ENCODE peak calls at places on chromosomes 16 and 17, in eight cellular contexts. One of them, this sample, is unnamed.

GRCh38 chr16:85539629-85540291 is 73.4 kb upstream of the GSE1 start:
- DNase-seq in spleen: no peak
- DNase-seq in thoracic aorta: no peak
- DNase-seq in stomach: no peak
- DNase-seq in AG04449: no peak
- DNase-seq in tibial artery: no peak
- DNase-seq in GM20000: no peak
- DNase-seq in HepG2: peak
- DNase-seq in this sample: no peak

GRCh38 chr16:23318639-23319038 is 16.5 kb downstream of the SCNN1B start:
- DNase-seq in spleen: no peak
- DNase-seq in thoracic aorta: no peak
- DNase-seq in stomach: peak
- DNase-seq in AG04449: no peak
- DNase-seq in tibial artery: no peak
- DNase-seq in GM20000: no peak
- DNase-seq in HepG2: no peak
- DNase-seq in this sample: no peak

GRCh38 chr16:54444851-54445523 is 158.4 kb upstream of the IRX3 start:
- DNase-seq in spleen: no peak
- DNase-seq in thoracic aorta: no peak
- DNase-seq in stomach: no peak
- DNase-seq in AG04449: no peak
- DNase-seq in tibial artery: no peak
- DNase-seq in GM20000: no peak
- DNase-seq in HepG2: no peak
- DNase-seq in this sample: no peak

GRCh38 chr16:68005786-68006286 is 6.6 kb upstream of the DPEP2 start:
- DNase-seq in spleen: peak
- DNase-seq in thoracic aorta: no peak
- DNase-seq in stomach: peak
- DNase-seq in AG04449: no peak
- DNase-seq in tibial artery: peak
- DNase-seq in GM20000: no peak
- DNase-seq in HepG2: no peak
- DNase-seq in this sample: no peak

GRCh38 chr16:80161799-80162380 is 378.9 kb upstream of the DYNLRB2 start:
- DNase-seq in spleen: no peak
- DNase-seq in thoracic aorta: no peak
- DNase-seq in stomach: no peak
- DNase-seq in AG04449: no peak
- DNase-seq in tibial artery: no peak
- DNase-seq in GM20000: no peak
- DNase-seq in HepG2: no peak
- DNase-seq in this sample: no peak

GRCh38 chr17:41588126-41588810 is 1.6 kb upstream of the KRT14 start:
- DNase-seq in spleen: no peak
- DNase-seq in thoracic aorta: no peak
- DNase-seq in stomach: no peak
- DNase-seq in AG04449: no peak
- DNase-seq in tibial artery: no peak
- DNase-seq in GM20000: no peak
- DNase-seq in HepG2: no peak
- DNase-seq in this sample: no peak

GRCh38 chr17:79331492-79331891 is 256.9 kb downstream of the ENGASE start:
- DNase-seq in spleen: no peak
- DNase-seq in thoracic aorta: no peak
- DNase-seq in stomach: no peak
- DNase-seq in AG04449: no peak
- DNase-seq in tibial artery: no peak
- DNase-seq in GM20000: no peak
- DNase-seq in HepG2: no peak
- DNase-seq in this sample: no peak

GRCh38 chr16:4987250-4987579 is 29.1 kb downstream of the SEC14L5 start:
- DNase-seq in spleen: no peak
- DNase-seq in thoracic aorta: no peak
- DNase-seq in stomach: no peak
- DNase-seq in AG04449: no peak
- DNase-seq in tibial artery: no peak
- DNase-seq in GM20000: no peak
- DNase-seq in HepG2: no peak
- DNase-seq in this sample: no peak

GRCh38 chr17:27566673-27567562 is 64.1 kb upstream of the LGALS9 start:
- DNase-seq in spleen: peak
- DNase-seq in thoracic aorta: no peak
- DNase-seq in stomach: no peak
- DNase-seq in AG04449: no peak
- DNase-seq in tibial artery: no peak
- DNase-seq in GM20000: no peak
- DNase-seq in HepG2: no peak
- DNase-seq in this sample: no peak

GRCh38 chr17:63932008-63932561 is at the start of gene CD79B:
- DNase-seq in spleen: peak
- DNase-seq in thoracic aorta: no peak
- DNase-seq in stomach: no peak
- DNase-seq in AG04449: no peak
- DNase-seq in tibial artery: no peak
- DNase-seq in GM20000: peak
- DNase-seq in HepG2: no peak
- DNase-seq in this sample: no peak

GRCh38 chr17:40224707-40225092 is 5.6 kb downstream of the WIPF2 start:
- DNase-seq in spleen: no peak
- DNase-seq in thoracic aorta: peak
- DNase-seq in stomach: peak
- DNase-seq in AG04449: no peak
- DNase-seq in tibial artery: peak
- DNase-seq in GM20000: no peak
- DNase-seq in HepG2: no peak
- DNase-seq in this sample: no peak

GRCh38 chr16:19907161-19907992 is 22.7 kb upstream of the GPRC5B start:
- DNase-seq in spleen: peak
- DNase-seq in thoracic aorta: no peak
- DNase-seq in stomach: peak
- DNase-seq in AG04449: no peak
- DNase-seq in tibial artery: peak
- DNase-seq in GM20000: peak
- DNase-seq in HepG2: peak
- DNase-seq in this sample: peak

GRCh38 chr16:27922433-27922832 is 141.1 kb downstream of the GSG1L start:
- DNase-seq in spleen: no peak
- DNase-seq in thoracic aorta: no peak
- DNase-seq in stomach: no peak
- DNase-seq in AG04449: no peak
- DNase-seq in tibial artery: no peak
- DNase-seq in GM20000: no peak
- DNase-seq in HepG2: no peak
- DNase-seq in this sample: no peak

GRCh38 chr17:82272495-82273326 is 789 bp downstream of the CSNK1D start:
- DNase-seq in spleen: peak
- DNase-seq in thoracic aorta: no peak
- DNase-seq in stomach: no peak
- DNase-seq in AG04449: no peak
- DNase-seq in tibial artery: peak
- DNase-seq in GM20000: peak
- DNase-seq in HepG2: no peak
- DNase-seq in this sample: peak

GRCh38 chr17:60463157-60463820 is 41.0 kb downstream of the CHCT1 start:
- DNase-seq in spleen: no peak
- DNase-seq in thoracic aorta: no peak
- DNase-seq in stomach: no peak
- DNase-seq in AG04449: no peak
- DNase-seq in tibial artery: no peak
- DNase-seq in GM20000: no peak
- DNase-seq in HepG2: no peak
- DNase-seq in this sample: no peak

GRCh38 chr17:60457148-60457547 is 34.9 kb downstream of the CHCT1 start:
- DNase-seq in spleen: no peak
- DNase-seq in thoracic aorta: no peak
- DNase-seq in stomach: no peak
- DNase-seq in AG04449: no peak
- DNase-seq in tibial artery: no peak
- DNase-seq in GM20000: no peak
- DNase-seq in HepG2: no peak
- DNase-seq in this sample: no peak

GRCh38 chr17:60464343-60464742 is 42.1 kb downstream of the CHCT1 start:
- DNase-seq in spleen: no peak
- DNase-seq in thoracic aorta: no peak
- DNase-seq in stomach: no peak
- DNase-seq in AG04449: no peak
- DNase-seq in tibial artery: no peak
- DNase-seq in GM20000: no peak
- DNase-seq in HepG2: no peak
- DNase-seq in this sample: no peak

DNA sequence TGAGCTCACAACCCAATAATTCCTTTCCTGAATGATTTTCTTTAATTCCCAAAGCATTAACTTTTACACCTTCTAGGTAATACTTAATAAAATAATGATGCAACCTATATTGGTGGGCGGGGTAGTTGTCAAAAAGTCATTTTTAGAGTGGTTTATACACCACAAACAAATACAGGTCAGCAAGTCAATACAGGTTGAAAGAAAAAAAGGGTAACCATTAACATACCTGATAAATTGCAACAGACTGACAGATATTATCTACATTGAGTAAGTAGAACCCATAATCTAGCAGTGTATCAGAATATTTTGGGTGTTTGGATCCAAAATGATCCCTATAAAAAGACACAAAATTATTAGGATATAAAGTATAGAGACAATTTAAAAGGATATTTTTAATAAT is 39.3 kb downstream of the CHCT1 start:
- DNase-seq in spleen: no peak
- DNase-seq in thoracic aorta: no peak
- DNase-seq in stomach: no peak
- DNase-seq in AG04449: no peak
- DNase-seq in tibial artery: no peak
- DNase-seq in GM20000: no peak
- DNase-seq in HepG2: no peak
- DNase-seq in this sample: no peak
- TF ChIP-seq CTCF in spleen: no peak
- TF ChIP-seq CTCF in thoracic aorta: no peak
- TF ChIP-seq CTCF in stomach: no peak
- TF ChIP-seq CTCF in AG04449: no peak
- TF ChIP-seq CTCF in tibial artery: no peak
- TF ChIP-seq CTCF in GM20000: no peak
- TF ChIP-seq CTCF in HepG2: no peak
- TF ChIP-seq CTCF in this sample: no peak

GRCh38 chr16:57999366-57999970 is 1.0 kb downstream of the ZNF319 start:
- DNase-seq in spleen: no peak
- DNase-seq in thoracic aorta: no peak
- DNase-seq in stomach: no peak
- DNase-seq in AG04449: no peak
- DNase-seq in tibial artery: no peak
- DNase-seq in GM20000: peak
- DNase-seq in HepG2: peak
- DNase-seq in this sample: peak
- TF ChIP-seq CTCF in spleen: no peak
- TF ChIP-seq CTCF in thoracic aorta: no peak
- TF ChIP-seq CTCF in stomach: no peak
- TF ChIP-seq CTCF in AG04449: no peak
- TF ChIP-seq CTCF in tibial artery: no peak
- TF ChIP-seq CTCF in GM20000: no peak
- TF ChIP-seq CTCF in HepG2: peak
- TF ChIP-seq CTCF in this sample: no peak

GRCh38 chr17:17985555-17985954 is 12.9 kb downstream of the DRC3 start:
- DNase-seq in spleen: no peak
- DNase-seq in thoracic aorta: no peak
- DNase-seq in stomach: no peak
- DNase-seq in AG04449: no peak
- DNase-seq in tibial artery: no peak
- DNase-seq in GM20000: no peak
- DNase-seq in HepG2: no peak
- DNase-seq in this sample: no peak
- TF ChIP-seq CTCF in spleen: no peak
- TF ChIP-seq CTCF in thoracic aorta: no peak
- TF ChIP-seq CTCF in stomach: no peak
- TF ChIP-seq CTCF in AG04449: peak
- TF ChIP-seq CTCF in tibial artery: no peak
- TF ChIP-seq CTCF in GM20000: peak
- TF ChIP-seq CTCF in HepG2: peak
- TF ChIP-seq CTCF in this sample: no peak

GRCh38 chr17:17028059-17028877 is 14.0 kb upstream of the MPRIP start:
- DNase-seq in spleen: no peak
- DNase-seq in thoracic aorta: no peak
- DNase-seq in stomach: peak
- DNase-seq in AG04449: no peak
- DNase-seq in tibial artery: no peak
- DNase-seq in GM20000: no peak
- DNase-seq in HepG2: peak
- DNase-seq in this sample: peak
- TF ChIP-seq CTCF in spleen: no peak
- TF ChIP-seq CTCF in thoracic aorta: no peak
- TF ChIP-seq CTCF in stomach: no peak
- TF ChIP-seq CTCF in AG04449: no peak
- TF ChIP-seq CTCF in tibial artery: no peak
- TF ChIP-seq CTCF in GM20000: no peak
- TF ChIP-seq CTCF in HepG2: peak
- TF ChIP-seq CTCF in this sample: no peak

GRCh38 chr17:51087072-51087757 is 33.5 kb downstream of the SPAG9 start:
- DNase-seq in spleen: no peak
- DNase-seq in thoracic aorta: no peak
- DNase-seq in stomach: no peak
- DNase-seq in AG04449: no peak
- DNase-seq in tibial artery: no peak
- DNase-seq in GM20000: no peak
- DNase-seq in HepG2: no peak
- DNase-seq in this sample: no peak
- TF ChIP-seq CTCF in spleen: no peak
- TF ChIP-seq CTCF in thoracic aorta: no peak
- TF ChIP-seq CTCF in stomach: no peak
- TF ChIP-seq CTCF in AG04449: no peak
- TF ChIP-seq CTCF in tibial artery: no peak
- TF ChIP-seq CTCF in GM20000: no peak
- TF ChIP-seq CTCF in HepG2: no peak
- TF ChIP-seq CTCF in this sample: no peak

DNA sequence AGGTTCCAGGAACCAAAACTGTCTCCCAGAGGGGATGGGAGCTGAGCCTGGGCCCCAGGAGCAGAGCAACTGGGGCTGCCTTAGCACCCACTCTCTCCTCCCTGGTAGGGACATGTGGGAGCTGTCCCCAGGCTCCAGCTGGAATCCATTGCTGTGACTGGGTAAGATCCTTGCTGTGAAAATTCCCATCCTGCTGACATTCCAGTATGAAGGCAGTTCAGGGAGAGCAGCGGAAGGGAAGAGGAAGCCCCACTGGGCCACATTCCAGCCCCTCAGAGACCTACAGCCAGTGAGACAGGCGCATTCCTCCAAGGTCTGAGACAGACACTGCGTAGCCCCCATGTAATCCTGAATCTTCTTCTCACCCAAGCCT is 24.2 kb downstream of the MYO18A start:
- DNase-seq in spleen: no peak
- DNase-seq in thoracic aorta: no peak
- DNase-seq in stomach: no peak
- DNase-seq in AG04449: no peak
- DNase-seq in tibial artery: no peak
- DNase-seq in GM20000: no peak
- DNase-seq in HepG2: no peak
- DNase-seq in this sample: no peak
- TF ChIP-seq CTCF in spleen: no peak
- TF ChIP-seq CTCF in thoracic aorta: no peak
- TF ChIP-seq CTCF in stomach: no peak
- TF ChIP-seq CTCF in AG04449: no peak
- TF ChIP-seq CTCF in tibial artery: no peak
- TF ChIP-seq CTCF in GM20000: no peak
- TF ChIP-seq CTCF in HepG2: no peak
- TF ChIP-seq CTCF in this sample: no peak